ENCODE peak calls at places on chromosome 13, in nine cellular contexts. J is activated CD8-positive, alpha-beta T cell treated with anti-CD3 and anti-CD28 coated beads for 36 hours; X is T-helper 1 cell; G is AG04450; N is AG09319; I is GM12878; U is cardiac muscle cell; W is A549; S is stimulated activated CD8-positive, alpha-beta memory T cell treated with anti-CD3 and anti-CD28 coated beads, Interleukin-2, amount 100 ng/mL, for 48 hours. M is an unnamed sample.

GRCh38 chr13:73943137-73943964 is 190.9 kb downstream of the KLF12 start:
- DNase-seq in U (no peak), N (no peak), I (no peak), G (no peak), S (no peak), X (no peak), J (no peak), W (no peak), M (no peak)

GRCh38 chr13:114099918-114100445 is 32.4 kb downstream of the RASA3 start:
- DNase-seq in X (no peak), S (no peak), G (no peak), N (no peak), W (peak), I (no peak), U (peak), J (no peak), M (no peak)

GRCh38 chr13:103272770-103273169 is 206.6 kb upstream of the SLC10A2 start:
- DNase-seq in J (no peak), I (no peak), G (no peak), S (no peak), W (no peak), U (no peak), X (no peak), N (no peak), M (no peak)

GRCh38 chr13:106132216-106132615 is 403.2 kb downstream of the EFNB2 start:
- DNase-seq in X (no peak), W (no peak), I (no peak), G (no peak), U (no peak), J (no peak), S (no peak), N (no peak), M (no peak)

GRCh38 chr13:29496241-29496712 is 99.2 kb downstream of the SLC7A1 start:
- DNase-seq in J (no peak), G (no peak), I (no peak), W (no peak), N (no peak), S (no peak), X (no peak), U (peak), M (no peak)

GRCh38 chr13:38398810-38399493 is 49.3 kb downstream of the UFM1 start:
- DNase-seq in G (no peak), X (no peak), W (no peak), J (no peak), N (peak), U (peak), I (no peak), S (no peak), M (no peak)

GRCh38 chr13:107138468-107138867 is 570.5 kb upstream of the ARGLU1 start:
- DNase-seq in X (no peak), J (no peak), G (no peak), U (no peak), S (no peak), I (no peak), N (no peak), W (no peak), M (no peak)

GRCh38 chr13:35378939-35379338 is 97.5 kb downstream of the MAB21L1 start:
- DNase-seq in X (no peak), S (no peak), I (no peak), J (no peak), G (no peak), N (no peak), U (peak), W (no peak), M (no peak)

GRCh38 chr13:79781829-79782540 is 301.0 kb downstream of the NDFIP2 start:
- DNase-seq in U (no peak), N (no peak), W (no peak), X (no peak), J (no peak), G (no peak), S (no peak), I (no peak), M (no peak)

GRCh38 chr13:86922936-86923335 is 748.2 kb upstream of the SLITRK5 start:
- DNase-seq in S (no peak), J (no peak), W (no peak), X (no peak), I (no peak), U (no peak), N (no peak), G (no peak), M (no peak)

GRCh38 chr13:34591163-34591562 is 350.9 kb upstream of the NBEA start:
- DNase-seq in U (peak), X (no peak), W (no peak), J (no peak), G (no peak), I (no peak), S (no peak), N (no peak), M (no peak)

GRCh38 chr13:110161112-110161897 is 145.7 kb downstream of the COL4A1 start:
- DNase-seq in U (no peak), I (no peak), X (no peak), S (no peak), G (no peak), J (no peak), N (no peak), W (no peak), M (no peak)

GRCh38 chr13:23847545-23847944 is 41.7 kb downstream of the MIPEP start:
- DNase-seq in W (no peak), I (no peak), J (no peak), U (no peak), G (no peak), S (no peak), X (no peak), N (no peak), M (no peak)

GRCh38 chr13:24528816-24529398 is 16.3 kb upstream of the PARP4 start:
- DNase-seq in W (no peak), N (no peak), U (no peak), J (no peak), G (no peak), S (no peak), X (no peak), I (no peak), M (no peak)

GRCh38 chr13:49071341-49071937 is 95.7 kb downstream of the FNDC3A start:
- DNase-seq in W (no peak), I (no peak), N (no peak), S (no peak), U (no peak), J (no peak), G (no peak), X (no peak), M (no peak)

GRCh38 chr13:40402931-40403412 is 263.5 kb downstream of the FOXO1 start:
- DNase-seq in U (peak), N (no peak), I (no peak), X (no peak), G (no peak), W (peak), J (no peak), S (no peak), M (no peak)

GRCh38 chr13:99415851-99416331 is 85.4 kb upstream of the TM9SF2 start:
- DNase-seq in W (no peak), I (no peak), J (peak), S (no peak), N (no peak), U (no peak), X (no peak), G (no peak), M (no peak)

GRCh38 chr13:20398459-20398858 is 127.2 kb downstream of the CRYL1 start:
- DNase-seq in N (no peak), W (no peak), G (no peak), U (no peak), S (no peak), X (no peak), I (no peak), J (no peak), M (no peak)

GRCh38 chr13:42628666-42629065 is 54.7 kb downstream of the TNFSF11 start:
- DNase-seq in J (no peak), I (no peak), W (no peak), X (no peak), G (no peak), U (no peak), N (no peak), S (no peak), M (no peak)

GRCh38 chr13:72565893-72566292 is 161.5 kb downstream of the MZT1 start:
- DNase-seq in N (no peak), X (no peak), S (no peak), U (peak), W (no peak), J (no peak), G (no peak), I (no peak), M (no peak)

GRCh38 chr13:39415403-39415802 is 187.6 kb downstream of the LHFPL6 start:
- DNase-seq in X (no peak), J (peak), W (no peak), I (no peak), G (no peak), U (peak), S (no peak), N (no peak), M (no peak)

GRCh38 chr13:31945202-31945978 is 86.2 kb upstream of the FRY start:
- DNase-seq in W (no peak), G (no peak), X (no peak), U (peak), I (no peak), N (peak), J (no peak), S (no peak), M (no peak)

GRCh38 chr13:38883783-38884182 is 106.8 kb downstream of the STOML3 start:
- DNase-seq in S (no peak), I (no peak), J (no peak), W (no peak), G (no peak), N (no peak), U (peak), X (no peak), M (no peak)